ENCODE peak calls at places on chromosomes 5 and 9, in seven cellular contexts. One of them, this sample, is unnamed.

GRCh38 chr5:149830579-149830978 is 100.5 kb downstream of the PPARGC1B start:
- DNase-seq in NCI-H187 treated with DMSO at 0.1 percent for 48 hours: no peak
- DNase-seq in endothelial cell: no peak
- DNase-seq in HuH-7.5: no peak
- DNase-seq in T-helper 1 cell: no peak
- DNase-seq in brain microvascular endothelial cell: no peak
- DNase-seq in neural progenitor cell: no peak
- DNase-seq in this sample: no peak

GRCh38 chr5:168409601-168410458 is 76.4 kb upstream of the RARS1 start:
- DNase-seq in NCI-H187 treated with DMSO at 0.1 percent for 48 hours: no peak
- DNase-seq in endothelial cell: no peak
- DNase-seq in HuH-7.5: no peak
- DNase-seq in T-helper 1 cell: no peak
- DNase-seq in brain microvascular endothelial cell: peak
- DNase-seq in neural progenitor cell: no peak
- DNase-seq in this sample: peak

GRCh38 chr9:124267271-124267807 is 9.6 kb downstream of the NEK6 start:
- DNase-seq in NCI-H187 treated with DMSO at 0.1 percent for 48 hours: no peak
- DNase-seq in endothelial cell: peak
- DNase-seq in HuH-7.5: no peak
- DNase-seq in T-helper 1 cell: no peak
- DNase-seq in brain microvascular endothelial cell: peak
- DNase-seq in neural progenitor cell: peak
- DNase-seq in this sample: peak

GRCh38 chr5:154475613-154476342 is 2.2 kb downstream of the HAND1 start:
- DNase-seq in NCI-H187 treated with DMSO at 0.1 percent for 48 hours: no peak
- DNase-seq in endothelial cell: no peak
- DNase-seq in HuH-7.5: no peak
- DNase-seq in T-helper 1 cell: no peak
- DNase-seq in brain microvascular endothelial cell: no peak
- DNase-seq in neural progenitor cell: peak
- DNase-seq in this sample: no peak

GRCh38 chr5:139043127-139043905 is 154.9 kb downstream of the SIL1 start:
- DNase-seq in NCI-H187 treated with DMSO at 0.1 percent for 48 hours: no peak
- DNase-seq in endothelial cell: no peak
- DNase-seq in HuH-7.5: no peak
- DNase-seq in T-helper 1 cell: no peak
- DNase-seq in brain microvascular endothelial cell: no peak
- DNase-seq in neural progenitor cell: no peak
- DNase-seq in this sample: no peak

GRCh38 chr5:73153513-73153912 is 19.5 kb upstream of the TMEM174 start:
- DNase-seq in NCI-H187 treated with DMSO at 0.1 percent for 48 hours: no peak
- DNase-seq in endothelial cell: no peak
- DNase-seq in HuH-7.5: no peak
- DNase-seq in T-helper 1 cell: no peak
- DNase-seq in brain microvascular endothelial cell: no peak
- DNase-seq in neural progenitor cell: no peak
- DNase-seq in this sample: no peak

GRCh38 chr5:147626494-147626893 is 116.6 kb upstream of the DPYSL3 start:
- DNase-seq in NCI-H187 treated with DMSO at 0.1 percent for 48 hours: no peak
- DNase-seq in endothelial cell: no peak
- DNase-seq in HuH-7.5: no peak
- DNase-seq in T-helper 1 cell: no peak
- DNase-seq in brain microvascular endothelial cell: no peak
- DNase-seq in neural progenitor cell: no peak
- DNase-seq in this sample: no peak

GRCh38 chr9:136190237-136190601 is 14.7 kb downstream of the LHX3 start:
- DNase-seq in NCI-H187 treated with DMSO at 0.1 percent for 48 hours: no peak
- DNase-seq in endothelial cell: no peak
- DNase-seq in HuH-7.5: no peak
- DNase-seq in T-helper 1 cell: no peak
- DNase-seq in brain microvascular endothelial cell: no peak
- DNase-seq in neural progenitor cell: no peak
- DNase-seq in this sample: no peak

GRCh38 chr5:142143878-142144277 is 35.3 kb downstream of the NDFIP1 start:
- DNase-seq in NCI-H187 treated with DMSO at 0.1 percent for 48 hours: no peak
- DNase-seq in endothelial cell: no peak
- DNase-seq in HuH-7.5: no peak
- DNase-seq in T-helper 1 cell: no peak
- DNase-seq in brain microvascular endothelial cell: peak
- DNase-seq in neural progenitor cell: peak
- DNase-seq in this sample: peak

GRCh38 chr5:130350131-130350530 is 445.9 kb downstream of the CHSY3 start:
- DNase-seq in NCI-H187 treated with DMSO at 0.1 percent for 48 hours: no peak
- DNase-seq in endothelial cell: no peak
- DNase-seq in HuH-7.5: no peak
- DNase-seq in T-helper 1 cell: no peak
- DNase-seq in brain microvascular endothelial cell: no peak
- DNase-seq in neural progenitor cell: no peak
- DNase-seq in this sample: no peak

GRCh38 chr5:78009937-78010527 is 233.9 kb upstream of the TBCA start:
- DNase-seq in NCI-H187 treated with DMSO at 0.1 percent for 48 hours: no peak
- DNase-seq in endothelial cell: no peak
- DNase-seq in HuH-7.5: no peak
- DNase-seq in T-helper 1 cell: no peak
- DNase-seq in brain microvascular endothelial cell: peak
- DNase-seq in neural progenitor cell: no peak
- DNase-seq in this sample: peak

GRCh38 chr9:136218673-136219072 is 13.7 kb upstream of the LHX3 start:
- DNase-seq in NCI-H187 treated with DMSO at 0.1 percent for 48 hours: no peak
- DNase-seq in endothelial cell: no peak
- DNase-seq in HuH-7.5: no peak
- DNase-seq in T-helper 1 cell: no peak
- DNase-seq in brain microvascular endothelial cell: no peak
- DNase-seq in neural progenitor cell: no peak
- DNase-seq in this sample: no peak

GRCh38 chr5:53416144-53416730 is 64.2 kb upstream of the FST start:
- DNase-seq in NCI-H187 treated with DMSO at 0.1 percent for 48 hours: no peak
- DNase-seq in endothelial cell: no peak
- DNase-seq in HuH-7.5: no peak
- DNase-seq in T-helper 1 cell: no peak
- DNase-seq in brain microvascular endothelial cell: no peak
- DNase-seq in neural progenitor cell: no peak
- DNase-seq in this sample: peak

GRCh38 chr9:75001719-75002421 is 26.2 kb downstream of the CARNMT1 start:
- DNase-seq in NCI-H187 treated with DMSO at 0.1 percent for 48 hours: no peak
- DNase-seq in endothelial cell: peak
- DNase-seq in HuH-7.5: peak
- DNase-seq in T-helper 1 cell: no peak
- DNase-seq in brain microvascular endothelial cell: peak
- DNase-seq in neural progenitor cell: peak
- DNase-seq in this sample: peak

GRCh38 chr9:6564370-6564769 is 81.2 kb downstream of the GLDC start:
- DNase-seq in NCI-H187 treated with DMSO at 0.1 percent for 48 hours: no peak
- DNase-seq in endothelial cell: no peak
- DNase-seq in HuH-7.5: no peak
- DNase-seq in T-helper 1 cell: no peak
- DNase-seq in brain microvascular endothelial cell: peak
- DNase-seq in neural progenitor cell: no peak
- DNase-seq in this sample: no peak

GRCh38 chr5:54785729-54786548 is 199.5 kb downstream of the ESM1 start:
- DNase-seq in NCI-H187 treated with DMSO at 0.1 percent for 48 hours: no peak
- DNase-seq in endothelial cell: no peak
- DNase-seq in HuH-7.5: no peak
- DNase-seq in T-helper 1 cell: no peak
- DNase-seq in brain microvascular endothelial cell: no peak
- DNase-seq in neural progenitor cell: no peak
- DNase-seq in this sample: no peak